ENCODE peak calls at places on chromosomes 12 and 14, in four cellular contexts. One of them, this sample, is unnamed. For H3K4me1, the result is how much of the 10 kb centered on the place peaks cover.

GRCh38 chr14:100662850-100663527 is 63.7 kb upstream of the DLK1 start:
- DNase-seq in prostate gland: peak
- DNase-seq in sigmoid colon: peak
- DNase-seq in GM23338: peak
- DNase-seq in this sample: peak

GRCh38 chr12:8996682-8997405 is 7.5 kb downstream of the KLRG1 start:
- DNase-seq in prostate gland: no peak
- DNase-seq in sigmoid colon: no peak
- DNase-seq in GM23338: no peak
- DNase-seq in this sample: no peak

GRCh38 chr12:11778703-11779102 is 129.2 kb downstream of the ETV6 start:
- DNase-seq in prostate gland: no peak
- DNase-seq in sigmoid colon: no peak
- DNase-seq in GM23338: no peak
- DNase-seq in this sample: no peak

GRCh38 chr14:78701246-78701645 is 531.1 kb downstream of the NRXN3 start:
- DNase-seq in prostate gland: no peak
- DNase-seq in sigmoid colon: no peak
- DNase-seq in GM23338: no peak
- DNase-seq in this sample: no peak

GRCh38 chr12:96908170-96908675 is 1.2 kb downstream of the NEDD1 start:
- DNase-seq in prostate gland: no peak
- DNase-seq in sigmoid colon: no peak
- DNase-seq in GM23338: no peak
- DNase-seq in this sample: no peak

GRCh38 chr12:22334696-22335290 is at the start of gene ST8SIA1:
- DNase-seq in prostate gland: peak
- DNase-seq in sigmoid colon: peak
- DNase-seq in GM23338: peak
- DNase-seq in this sample: peak

GRCh38 chr12:19288603-19289244 is 150.6 kb upstream of the AEBP2 start:
- DNase-seq in prostate gland: no peak
- DNase-seq in sigmoid colon: no peak
- DNase-seq in GM23338: peak
- DNase-seq in this sample: no peak

GRCh38 chr12:117165342-117165741 is 24.9 kb downstream of the FBXO21 start:
- DNase-seq in prostate gland: peak
- DNase-seq in sigmoid colon: no peak
- DNase-seq in GM23338: no peak
- DNase-seq in this sample: no peak

GRCh38 chr14:91331761-91332447 is 85.7 kb downstream of the CCDC88C start:
- DNase-seq in prostate gland: no peak
- DNase-seq in sigmoid colon: no peak
- DNase-seq in GM23338: no peak
- DNase-seq in this sample: peak

GRCh38 chr14:60935283-60935682 is 45.6 kb downstream of the TRMT5 start:
- DNase-seq in prostate gland: no peak
- DNase-seq in sigmoid colon: no peak
- DNase-seq in GM23338: no peak
- DNase-seq in this sample: no peak

GRCh38 chr14:32230181-32230580 is 27.1 kb upstream of the RNU6-8 start:
- DNase-seq in prostate gland: no peak
- DNase-seq in sigmoid colon: no peak
- DNase-seq in GM23338: no peak
- DNase-seq in this sample: no peak

GRCh38 chr12:46891306-46891705 is 65.5 kb upstream of the SLC38A4 start:
- DNase-seq in prostate gland: no peak
- DNase-seq in sigmoid colon: no peak
- DNase-seq in GM23338: no peak
- DNase-seq in this sample: no peak

GRCh38 chr12:22206111-22206728 is 128.3 kb downstream of the ST8SIA1 start:
- DNase-seq in prostate gland: no peak
- DNase-seq in sigmoid colon: no peak
- DNase-seq in GM23338: no peak
- DNase-seq in this sample: no peak

GRCh38 chr14:60637490-60638452 is 11.5 kb downstream of the SIX1 start:
- DNase-seq in prostate gland: peak
- DNase-seq in sigmoid colon: no peak
- DNase-seq in GM23338: peak
- DNase-seq in this sample: no peak

GRCh38 chr12:117890644-117891043 is 78.1 kb downstream of the KSR2 start:
- DNase-seq in prostate gland: no peak
- DNase-seq in sigmoid colon: no peak
- DNase-seq in GM23338: no peak
- DNase-seq in this sample: no peak

GRCh38 chr12:19761465-19761864 is 322.2 kb downstream of the AEBP2 start:
- DNase-seq in prostate gland: no peak
- DNase-seq in sigmoid colon: no peak
- DNase-seq in GM23338: no peak
- DNase-seq in this sample: no peak

GRCh38 chr14:36579573-36580140 is 2.8 kb downstream of the NKX2-8 start:
- DNase-seq in prostate gland: no peak
- DNase-seq in sigmoid colon: peak
- DNase-seq in GM23338: peak
- DNase-seq in this sample: no peak

GRCh38 chr12:116880817-116881324 is 370 bp downstream of the HRK start:
- DNase-seq in prostate gland: no peak
- DNase-seq in sigmoid colon: no peak
- DNase-seq in GM23338: peak
- DNase-seq in this sample: peak

GRCh38 chr12:47808574-47809380 is 10.9 kb downstream of the HDAC7 start:
- DNase-seq in prostate gland: no peak
- DNase-seq in sigmoid colon: no peak
- DNase-seq in GM23338: peak
- DNase-seq in this sample: peak

GRCh38 chr12:68319988-68320623 is 12.1 kb downstream of the MDM1 start:
- DNase-seq in prostate gland: no peak
- DNase-seq in sigmoid colon: peak
- DNase-seq in GM23338: no peak
- DNase-seq in this sample: peak
- TF ChIP-seq POLR2AphosphoS5 in prostate gland: peak
- TF ChIP-seq POLR2AphosphoS5 in sigmoid colon: peak
- TF ChIP-seq POLR2AphosphoS5 in GM23338: no peak
- TF ChIP-seq POLR2AphosphoS5 in this sample: peak

GRCh38 chr12:25501565-25501964 is 51.5 kb downstream of the LMNTD1 start:
- DNase-seq in prostate gland: no peak
- DNase-seq in sigmoid colon: no peak
- DNase-seq in GM23338: no peak
- DNase-seq in this sample: no peak

GRCh38 chr12:25503666-25504065 is 49.4 kb downstream of the LMNTD1 start:
- DNase-seq in prostate gland: no peak
- DNase-seq in sigmoid colon: no peak
- DNase-seq in GM23338: no peak
- DNase-seq in this sample: no peak

GRCh38 chr12:25502071-25502555 is 51.0 kb downstream of the LMNTD1 start:
- DNase-seq in prostate gland: no peak
- DNase-seq in sigmoid colon: no peak
- DNase-seq in GM23338: no peak
- DNase-seq in this sample: no peak

GRCh38 chr12:25497021-25497420 is 56.1 kb downstream of the LMNTD1 start:
- DNase-seq in prostate gland: no peak
- DNase-seq in sigmoid colon: no peak
- DNase-seq in GM23338: peak
- DNase-seq in this sample: no peak

GRCh38 chr12:25500651-25501050 is 52.4 kb downstream of the LMNTD1 start:
- DNase-seq in prostate gland: no peak
- DNase-seq in sigmoid colon: no peak
- DNase-seq in GM23338: no peak
- DNase-seq in this sample: no peak
- H3K4me1 ChIP-seq in prostate gland: under half
- H3K4me1 ChIP-seq in sigmoid colon: under half
- H3K4me1 ChIP-seq in GM23338: under half
- H3K4me1 ChIP-seq in this sample: under half

DNA sequence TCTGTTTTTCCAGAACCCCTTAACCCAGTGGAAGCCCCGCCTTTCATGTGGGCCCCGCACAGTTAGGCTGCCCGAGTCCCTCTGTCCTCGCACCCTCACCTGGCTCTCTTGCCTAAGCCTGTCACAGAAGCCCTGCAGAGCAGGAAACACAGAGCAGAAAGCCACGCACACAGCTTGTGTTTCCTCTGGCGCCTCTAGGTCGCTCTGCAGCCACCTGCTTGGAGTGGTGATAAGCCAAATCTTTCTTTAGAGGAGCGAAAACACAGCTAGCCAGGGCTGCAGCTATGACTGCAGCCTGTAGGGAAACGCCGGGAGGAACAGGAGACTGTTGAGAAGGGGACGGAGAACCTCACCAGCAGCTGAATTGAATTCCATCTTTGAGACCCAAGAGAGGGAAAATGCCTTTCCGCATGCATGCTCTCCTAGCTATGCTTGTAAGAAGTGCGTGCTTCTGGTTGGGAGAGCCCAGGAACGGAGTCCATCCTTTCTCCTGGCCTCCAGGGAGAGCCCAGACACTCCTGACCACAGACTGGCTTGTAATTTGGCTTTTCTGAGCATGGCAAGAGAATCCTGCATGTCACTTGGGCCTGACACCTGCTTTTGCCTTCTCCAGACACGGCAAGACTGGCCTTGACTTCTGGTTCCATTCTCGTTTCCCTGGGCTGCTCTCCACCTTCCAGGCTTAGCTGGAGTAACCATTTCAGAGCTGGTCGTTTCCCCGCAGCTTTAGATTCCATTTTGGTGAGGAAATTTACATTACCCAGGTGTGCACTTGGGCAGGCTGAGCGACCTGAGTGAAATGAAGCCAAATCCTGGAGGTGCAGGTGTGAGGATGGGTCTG is 301.6 kb downstream of the CACNA1C start:
- DNase-seq in prostate gland: no peak
- DNase-seq in sigmoid colon: no peak
- DNase-seq in GM23338: no peak
- DNase-seq in this sample: no peak
- TF ChIP-seq CTCF in prostate gland: no peak
- TF ChIP-seq CTCF in sigmoid colon: peak
- TF ChIP-seq CTCF in GM23338: no peak
- TF ChIP-seq CTCF in this sample: no peak

DNA sequence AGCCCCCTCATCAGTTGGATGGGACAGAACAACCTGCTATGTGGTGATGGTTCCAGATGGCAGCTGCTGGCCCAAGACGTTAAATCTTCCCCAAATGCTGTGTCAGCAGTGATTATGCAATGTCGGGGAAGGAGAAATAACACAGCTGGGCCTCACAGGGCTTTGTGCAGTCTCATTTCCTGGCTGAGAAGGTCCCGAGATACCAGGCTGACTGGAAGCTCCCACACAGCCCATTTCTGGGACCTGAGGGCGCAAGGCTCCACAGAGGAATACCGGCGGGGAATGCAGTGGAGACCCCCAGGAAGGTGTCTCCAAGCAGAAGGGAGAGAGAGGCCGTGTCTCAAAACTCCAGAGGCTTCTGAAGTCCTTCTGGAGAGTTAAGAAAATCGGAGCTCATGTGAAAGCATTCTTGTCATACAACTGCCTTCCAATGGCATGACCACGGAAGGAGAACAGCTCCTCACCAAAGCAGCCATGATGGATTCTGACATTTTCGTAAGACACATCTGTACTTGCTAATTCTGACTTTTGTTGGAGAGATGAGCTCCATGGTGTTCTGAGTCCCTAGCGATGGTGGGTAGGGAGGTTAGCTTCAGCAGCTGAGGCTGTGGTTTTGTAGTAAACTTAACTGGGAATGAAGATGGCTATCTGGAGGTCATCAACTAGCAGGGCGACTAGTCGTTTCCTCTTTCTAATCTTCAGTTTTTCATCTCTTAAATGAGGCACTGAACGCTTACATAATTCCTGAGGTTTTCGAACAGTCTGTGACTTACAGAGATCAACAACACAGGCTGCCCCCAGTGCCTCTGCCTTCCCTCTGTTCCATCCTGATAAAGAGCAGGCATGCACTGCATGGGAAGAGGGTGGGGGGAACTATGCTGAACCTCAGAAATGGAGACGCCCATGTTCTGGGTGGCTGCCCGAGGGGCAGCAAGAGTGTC is 28.4 kb upstream of the DICER1 start:
- DNase-seq in prostate gland: no peak
- DNase-seq in sigmoid colon: peak
- DNase-seq in GM23338: no peak
- DNase-seq in this sample: peak
- TF ChIP-seq POLR2AphosphoS5 in prostate gland: no peak
- TF ChIP-seq POLR2AphosphoS5 in sigmoid colon: peak
- TF ChIP-seq POLR2AphosphoS5 in GM23338: no peak
- TF ChIP-seq POLR2AphosphoS5 in this sample: peak

DNA sequence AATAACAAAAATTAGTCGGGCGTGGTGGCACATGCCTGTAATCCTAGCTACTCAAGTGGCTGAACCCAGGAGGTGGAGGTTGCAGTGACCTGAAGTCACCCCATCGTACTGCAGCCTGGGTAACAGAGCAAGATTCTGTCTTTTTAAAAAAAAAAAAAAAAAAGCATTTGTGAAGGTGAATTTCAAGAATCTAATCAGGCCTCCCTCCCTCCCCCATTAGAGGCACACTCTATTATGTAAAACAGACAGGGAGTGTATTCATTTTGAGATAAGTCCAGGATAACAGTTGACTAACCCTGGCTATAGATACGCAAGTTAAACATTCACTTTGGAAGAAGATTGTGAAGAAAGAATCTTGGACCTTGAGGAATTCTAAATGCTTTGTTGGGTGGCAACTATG is 2.9 kb downstream of the RESF1 start:
- DNase-seq in prostate gland: no peak
- DNase-seq in sigmoid colon: no peak
- DNase-seq in GM23338: no peak
- DNase-seq in this sample: no peak
- H3K4me1 ChIP-seq in prostate gland: under half
- H3K4me1 ChIP-seq in sigmoid colon: under half
- H3K4me1 ChIP-seq in GM23338: half or more
- H3K4me1 ChIP-seq in this sample: under half

GRCh38 chr12:7108042-7108927 is 729 bp downstream of the C1RL start:
- DNase-seq in prostate gland: peak
- DNase-seq in sigmoid colon: peak
- DNase-seq in GM23338: peak
- DNase-seq in this sample: peak
- TF ChIP-seq CTCF in prostate gland: no peak
- TF ChIP-seq CTCF in sigmoid colon: no peak
- TF ChIP-seq CTCF in GM23338: no peak
- TF ChIP-seq CTCF in this sample: no peak

DNA sequence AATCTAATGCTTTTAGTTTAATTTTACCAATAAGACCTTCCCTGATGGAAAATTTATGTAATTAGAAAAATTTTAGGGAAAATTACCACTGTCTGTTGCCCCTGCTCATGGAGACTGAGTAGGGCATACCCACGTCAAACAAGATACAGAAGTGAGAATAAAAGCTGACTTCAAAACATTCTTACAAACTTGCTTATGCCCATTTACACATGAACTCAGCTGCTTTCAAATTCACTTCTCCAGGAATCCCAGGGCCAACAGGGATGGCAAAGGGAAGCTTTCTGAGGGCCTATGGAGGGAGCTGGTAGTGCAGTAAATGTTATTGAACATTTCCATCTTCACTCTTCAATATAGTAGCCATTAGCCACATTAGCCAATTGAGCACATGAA is 4.8 kb upstream of the NINJ2 start:
- DNase-seq in prostate gland: no peak
- DNase-seq in sigmoid colon: no peak
- DNase-seq in GM23338: peak
- DNase-seq in this sample: no peak
- TF ChIP-seq POLR2AphosphoS5 in prostate gland: no peak
- TF ChIP-seq POLR2AphosphoS5 in sigmoid colon: no peak
- TF ChIP-seq POLR2AphosphoS5 in GM23338: no peak
- TF ChIP-seq POLR2AphosphoS5 in this sample: no peak

GRCh38 chr14:52059614-52060013 is 9.2 kb downstream of the NID2 start:
- DNase-seq in prostate gland: no peak
- DNase-seq in sigmoid colon: no peak
- DNase-seq in GM23338: no peak
- DNase-seq in this sample: no peak
- H3K4me1 ChIP-seq in prostate gland: under half
- H3K4me1 ChIP-seq in sigmoid colon: half or more
- H3K4me1 ChIP-seq in GM23338: under half
- H3K4me1 ChIP-seq in this sample: under half